ENCODE peak calls at places on chromosomes 5 and 9, in four cellular contexts. K is OCI-LY7, Y is fibroblast of pulmonary artery, B is lower leg skin. P is an unnamed sample.

GRCh38 chr9:77455312-77455927 is 192.7 kb downstream of the GNA14 start:
- DNase-seq in B (no peak), Y (peak; percentile 52), K (peak; percentile 39), P (no peak)

GRCh38 chr9:89422151-89422918 is 75.6 kb downstream of the SEMA4D start:
- DNase-seq in Y (peak; percentile 7), B (no peak), K (no peak), P (no peak)

GRCh38 chr9:127291379-127291778 is 26.8 kb downstream of the GARNL3 start:
- DNase-seq in B (no peak), Y (no peak), K (no peak), P (no peak)

GRCh38 chr9:81182421-81182820 is 506.9 kb downstream of the TLE1 start:
- DNase-seq in B (no peak), K (no peak), Y (peak; percentile 25), P (no peak)

GRCh38 chr9:132605387-132605786 is 23.0 kb downstream of the BARHL1 start:
- DNase-seq in Y (no peak), K (no peak), B (no peak), P (no peak)

GRCh38 chr9:111294691-111295451 is 35.2 kb downstream of the OR2K2 start:
- DNase-seq in Y (no peak), B (no peak), K (no peak), P (no peak)

GRCh38 chr5:150788974-150789373 is 10.4 kb downstream of the SMIM3 start:
- DNase-seq in B (no peak), Y (no peak), K (no peak), P (no peak)

GRCh38 chr5:109945723-109946480 is 256.2 kb downstream of the MAN2A1 start:
- DNase-seq in K (no peak), B (no peak), Y (no peak), P (no peak)

GRCh38 chr9:38432922-38433510 is 8.8 kb upstream of the IGFBPL1 start:
- DNase-seq in B (no peak), Y (peak; percentile 64), K (peak; percentile 45), P (no peak)

GRCh38 chr9:109017061-109017460 is 3.8 kb upstream of the CTNNAL1 start:
- DNase-seq in K (no peak), Y (peak; percentile 13), B (no peak), P (no peak)

GRCh38 chr9:99167120-99167519 is 54.6 kb downstream of the ALG2 start:
- DNase-seq in K (no peak), Y (no peak), B (no peak), P (no peak)

GRCh38 chr5:67644221-67644920 is 447.8 kb upstream of the CD180 start:
- DNase-seq in Y (no peak), K (no peak), B (no peak), P (no peak)

GRCh38 chr9:93094294-93095204 is 1.5 kb upstream of the CARD19 start:
- DNase-seq in B (peak; percentile 94), K (peak; percentile 79), Y (no peak), P (no peak)

GRCh38 chr5:368162-369084 is 46.9 kb downstream of the AHRR start:
- DNase-seq in B (peak; percentile 83), Y (peak; percentile 72), K (peak; percentile 24), P (peak; percentile 75)

GRCh38 chr9:87909310-87910041 is 8.3 kb upstream of the SPATA31C1 start:
- DNase-seq in Y (no peak), K (no peak), B (peak; percentile 59), P (no peak)

GRCh38 chr5:149808264-149808982 is 78.3 kb downstream of the PPARGC1B start:
- DNase-seq in B (no peak), Y (no peak), K (no peak), P (no peak)

GRCh38 chr9:81411961-81412360 is 277.4 kb downstream of the TLE1 start:
- DNase-seq in K (no peak), B (no peak), Y (no peak), P (no peak)

GRCh38 chr5:75656311-75657003 is 45.2 kb downstream of the ANKDD1B start:
- DNase-seq in Y (peak; percentile 38), B (no peak), K (no peak), P (no peak)

GRCh38 chr5:140596364-140596763 is 31.7 kb downstream of the SLC35A4 start:
- DNase-seq in Y (peak; percentile 62), B (no peak), K (no peak), P (no peak)

GRCh38 chr5:123997354-123998215 is 485.6 kb downstream of the CSNK1G3 start:
- DNase-seq in K (no peak), B (no peak), Y (peak; percentile 23), P (no peak)

GRCh38 chr5:168135897-168136296 is 155.5 kb upstream of the WWC1 start:
- DNase-seq in B (no peak), Y (no peak), K (no peak), P (peak; percentile 54)

GRCh38 chr5:68484307-68485068 is 268.9 kb downstream of the PIK3R1 start:
- DNase-seq in B (no peak), K (no peak), Y (peak; percentile 55), P (no peak)

GRCh38 chr9:130522233-130522808 is 57.1 kb upstream of the FUBP3 start:
- DNase-seq in K (no peak), Y (no peak), B (no peak), P (no peak)

GRCh38 chr9:134413890-134414731 is 87.9 kb downstream of the RXRA start:
- DNase-seq in K (no peak), B (no peak), Y (peak; percentile 81), P (no peak)

GRCh38 chr5:91089758-91090157 is 293.4 kb downstream of the ARRDC3 start:
- DNase-seq in B (no peak), K (no peak), Y (no peak), P (no peak)

GRCh38 chr9:4086119-4087088 is 213.5 kb downstream of the GLIS3 start:
- DNase-seq in K (no peak), Y (peak; percentile 69), B (no peak), P (no peak)

GRCh38 chr5:80219381-80219780 is 36.5 kb downstream of the SERINC5 start:
- DNase-seq in B (no peak), K (no peak), Y (no peak), P (no peak)

GRCh38 chr5:138929571-138929955 is 54.4 kb upstream of the LRRTM2 start:
- DNase-seq in K (no peak), B (no peak), Y (no peak), P (no peak)

GRCh38 chr5:133953568-133954145 is 14.8 kb downstream of the C5orf15 start:
- DNase-seq in B (no peak), K (no peak), Y (no peak), P (no peak)

GRCh38 chr5:71996789-71997188 is 110.5 kb upstream of the MAP1B start:
- DNase-seq in B (no peak), K (no peak), Y (no peak), P (no peak)

GRCh38 chr5:172569862-172570558 is 71.1 kb upstream of the NEURL1B start:
- DNase-seq in K (no peak), Y (no peak), B (no peak), P (no peak)

GRCh38 chr5:107486489-107486888 is 184.2 kb downstream of the EFNA5 start:
- DNase-seq in K (no peak), B (no peak), Y (peak; percentile 69), P (peak; percentile 20)

GRCh38 chr5:40689442-40689841 is 9.7 kb downstream of the PTGER4 start:
- DNase-seq in B (no peak), K (no peak), Y (peak; percentile 96), P (peak; percentile 29)

GRCh38 chr5:130715541-130715940 is 449.5 kb downstream of the HINT1 start:
- DNase-seq in K (no peak), B (no peak), Y (no peak), P (no peak)

GRCh38 chr5:130724658-130725057 is 440.4 kb downstream of the HINT1 start:
- DNase-seq in K (no peak), B (no peak), Y (no peak), P (no peak)

GRCh38 chr5:130720355-130720754 is 444.7 kb downstream of the HINT1 start:
- DNase-seq in Y (peak; percentile 80), B (no peak), K (peak; percentile 12), P (no peak)
- TF ChIP-seq CTCF in Y (peak; percentile 82), B (no peak), K (peak; percentile 61), P (peak; percentile 5)

DNA sequence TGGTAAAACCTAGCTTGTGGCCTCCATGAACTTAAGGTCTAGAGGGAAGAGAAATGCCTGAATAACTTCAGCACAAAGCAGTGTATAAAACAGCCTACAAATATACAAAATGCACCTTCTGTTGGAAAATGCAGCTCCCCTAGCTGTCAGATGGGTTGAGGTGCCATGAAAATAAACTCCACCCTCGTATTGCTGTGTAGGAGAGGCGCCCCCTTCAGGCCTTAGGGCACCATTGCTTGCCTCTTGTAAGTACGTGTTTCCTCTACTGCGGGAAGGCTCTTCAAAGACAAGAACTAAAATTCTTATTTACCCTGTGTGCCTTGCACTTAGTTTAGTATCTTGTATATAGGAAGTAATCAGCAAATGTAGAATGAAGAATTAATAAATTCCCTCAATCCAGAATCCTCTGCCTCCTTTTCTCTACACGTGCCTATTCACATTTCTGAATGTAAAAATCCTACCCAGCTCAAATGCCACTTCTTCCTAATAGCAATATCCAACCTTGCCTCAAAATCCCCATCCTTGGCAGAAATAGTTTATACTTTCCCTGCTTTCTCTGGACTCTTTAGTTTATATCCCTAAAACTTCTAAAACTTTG is 393.7 kb upstream of the PDE4D start:
- DNase-seq in Y (peak; percentile 67), K (peak; percentile 75), B (no peak), P (peak; percentile 19)
- TF ChIP-seq CTCF in Y (peak; percentile 72), K (peak; percentile 92), B (no peak), P (peak; percentile 36)

DNA sequence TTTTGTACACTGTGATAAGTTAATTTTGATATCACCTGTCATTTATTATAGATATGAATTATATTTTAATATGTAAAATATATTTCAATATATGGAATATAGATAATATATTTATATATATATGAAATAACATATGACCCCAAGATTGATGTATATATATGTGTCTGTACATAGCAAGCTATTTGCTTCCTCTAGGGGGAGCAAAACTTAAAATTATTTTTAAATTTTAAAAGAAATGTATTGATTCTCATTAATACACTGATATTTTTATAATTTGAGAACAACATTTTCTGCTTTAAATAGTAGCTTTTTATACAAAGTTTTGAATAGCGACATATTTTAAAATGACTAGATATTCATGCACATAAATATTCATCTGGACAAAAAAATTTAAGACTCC is 272.0 kb downstream of the DMRTA1 start:
- DNase-seq in B (no peak), Y (no peak), K (no peak), P (no peak)
- TF ChIP-seq CTCF in B (no peak), Y (no peak), K (peak; percentile 74), P (no peak)

GRCh38 chr9:20240498-20240897 is 381.8 kb downstream of the MLLT3 start:
- DNase-seq in K (no peak), B (no peak), Y (no peak), P (no peak)
- TF ChIP-seq CTCF in K (no peak), B (no peak), Y (no peak), P (no peak)

DNA sequence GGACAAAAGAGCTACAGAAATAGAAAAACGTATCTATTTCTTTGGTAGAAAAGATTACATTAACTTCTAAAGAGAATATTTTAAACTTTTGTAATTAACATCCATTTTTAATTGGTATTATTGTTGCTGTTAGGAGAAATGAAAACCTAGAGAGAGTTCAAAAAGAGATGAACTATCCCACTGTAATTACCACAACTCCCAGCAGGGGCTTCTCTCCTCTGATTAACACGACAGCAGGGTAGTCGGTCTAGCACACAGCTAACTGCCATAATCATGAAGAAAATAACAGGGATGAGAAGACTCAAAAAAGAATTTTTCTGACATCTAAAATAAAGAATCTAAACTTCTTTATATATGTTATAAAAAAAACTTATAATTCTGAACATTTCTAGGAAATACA is 86.2 kb upstream of the CDH9 start:
- DNase-seq in K (no peak), B (no peak), Y (peak; percentile 60), P (no peak)
- TF ChIP-seq CTCF in K (no peak), B (no peak), Y (peak; percentile 75), P (no peak)

GRCh38 chr5:2015116-2015848 is 132.6 kb upstream of the IRX4 start:
- DNase-seq in Y (no peak), B (peak; percentile 59), K (no peak), P (no peak)
- TF ChIP-seq CTCF in Y (no peak), B (no peak), K (peak; percentile 15), P (no peak)